ENCODE peak calls at places on chromosomes 7 and 10, in five cellular contexts. One of them, this sample, is unnamed.

GRCh38 chr7:149559711-149560110 is 62.1 kb upstream of the ZNF746 start:
- DNase-seq in HFF-Myc: peak
- DNase-seq in AG10803: peak
- DNase-seq in HCT116: no peak
- DNase-seq in endodermal cell: no peak
- DNase-seq in this sample: no peak

GRCh38 chr7:151137076-151137611 is 30.4 kb downstream of the GBX1 start:
- DNase-seq in AG10803: no peak
- DNase-seq in HCT116: no peak
- DNase-seq in endodermal cell: peak
- DNase-seq in HFF-Myc: no peak
- DNase-seq in this sample: no peak

GRCh38 chr10:70987396-70988130 is 99.2 kb upstream of the PCBD1 start:
- DNase-seq in endodermal cell: no peak
- DNase-seq in AG10803: no peak
- DNase-seq in HFF-Myc: no peak
- DNase-seq in HCT116: no peak
- DNase-seq in this sample: no peak

GRCh38 chr10:61024801-61025201 is 80.8 kb upstream of the RHOBTB1 start:
- DNase-seq in endodermal cell: peak
- DNase-seq in HCT116: no peak
- DNase-seq in AG10803: peak
- DNase-seq in HFF-Myc: no peak
- DNase-seq in this sample: peak

GRCh38 chr7:123367508-123368122 is 166.8 kb downstream of the IQUB start:
- DNase-seq in AG10803: peak
- DNase-seq in HFF-Myc: peak
- DNase-seq in HCT116: peak
- DNase-seq in endodermal cell: peak
- DNase-seq in this sample: peak

GRCh38 chr10:117237401-117237991 is 3.4 kb upstream of the SLC18A2 start:
- DNase-seq in HFF-Myc: no peak
- DNase-seq in HCT116: no peak
- DNase-seq in AG10803: no peak
- DNase-seq in endodermal cell: no peak
- DNase-seq in this sample: no peak

GRCh38 chr10:97888641-97889262 is 39.1 kb downstream of the GOLGA7B start:
- DNase-seq in HCT116: peak
- DNase-seq in HFF-Myc: no peak
- DNase-seq in endodermal cell: peak
- DNase-seq in AG10803: peak
- DNase-seq in this sample: no peak

GRCh38 chr10:95513941-95514392 is 47.2 kb downstream of the SORBS1 start:
- DNase-seq in HFF-Myc: no peak
- DNase-seq in endodermal cell: no peak
- DNase-seq in HCT116: no peak
- DNase-seq in AG10803: peak
- DNase-seq in this sample: no peak

GRCh38 chr7:38831262-38831661 is 77.7 kb downstream of the VPS41 start:
- DNase-seq in HCT116: no peak
- DNase-seq in HFF-Myc: no peak
- DNase-seq in AG10803: peak
- DNase-seq in endodermal cell: no peak
- DNase-seq in this sample: no peak

GRCh38 chr7:92589056-92589455 is 1.1 kb downstream of the FAM133B start:
- DNase-seq in HCT116: no peak
- DNase-seq in AG10803: no peak
- DNase-seq in endodermal cell: no peak
- DNase-seq in HFF-Myc: no peak
- DNase-seq in this sample: no peak

GRCh38 chr7:92586403-92586802 is 3.8 kb downstream of the FAM133B start:
- DNase-seq in AG10803: peak
- DNase-seq in endodermal cell: no peak
- DNase-seq in HFF-Myc: no peak
- DNase-seq in HCT116: no peak
- DNase-seq in this sample: no peak

GRCh38 chr7:92588561-92588960 is 1.6 kb downstream of the FAM133B start:
- DNase-seq in HCT116: no peak
- DNase-seq in HFF-Myc: no peak
- DNase-seq in AG10803: peak
- DNase-seq in endodermal cell: peak
- DNase-seq in this sample: peak

GRCh38 chr7:92594746-92595145 is 4.6 kb upstream of the FAM133B start:
- DNase-seq in AG10803: no peak
- DNase-seq in HCT116: no peak
- DNase-seq in HFF-Myc: no peak
- DNase-seq in endodermal cell: no peak
- DNase-seq in this sample: no peak

DNA sequence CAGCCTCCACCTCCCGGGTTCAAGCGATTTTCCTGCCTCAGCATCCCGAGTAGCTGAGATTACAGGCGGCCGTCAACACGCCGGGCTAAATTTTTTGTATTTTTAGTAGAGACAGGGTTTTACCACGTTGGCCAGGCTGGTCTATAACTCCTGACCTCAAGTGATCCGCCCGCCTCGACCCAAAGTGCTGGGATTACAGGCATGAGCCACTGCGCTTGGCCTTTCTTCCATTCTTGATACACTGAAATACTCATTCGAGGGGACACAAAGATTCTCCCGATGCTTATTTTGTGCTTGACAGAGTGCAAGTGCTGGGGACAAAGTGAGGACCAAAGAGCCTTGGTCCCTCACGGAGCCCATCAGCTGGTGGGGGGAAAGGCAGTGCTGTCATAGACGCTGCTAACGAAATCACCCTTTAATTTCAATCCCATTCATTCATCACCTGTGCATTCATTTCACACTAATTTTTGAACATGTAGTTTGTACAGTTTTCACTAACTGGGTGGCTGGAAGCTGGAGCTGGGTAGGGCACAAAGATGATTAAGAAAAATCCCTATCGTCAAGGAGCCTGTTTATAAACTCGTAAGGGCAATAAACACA is 621 bp upstream of the FAM133B start:
- DNase-seq in HFF-Myc: no peak
- DNase-seq in HCT116: no peak
- DNase-seq in endodermal cell: no peak
- DNase-seq in AG10803: no peak
- DNase-seq in this sample: no peak
- H3K4me3 ChIP-seq in HFF-Myc: peak
- H3K4me3 ChIP-seq in HCT116: peak
- H3K4me3 ChIP-seq in endodermal cell: peak
- H3K4me3 ChIP-seq in AG10803: peak
- H3K4me3 ChIP-seq in this sample: peak

DNA sequence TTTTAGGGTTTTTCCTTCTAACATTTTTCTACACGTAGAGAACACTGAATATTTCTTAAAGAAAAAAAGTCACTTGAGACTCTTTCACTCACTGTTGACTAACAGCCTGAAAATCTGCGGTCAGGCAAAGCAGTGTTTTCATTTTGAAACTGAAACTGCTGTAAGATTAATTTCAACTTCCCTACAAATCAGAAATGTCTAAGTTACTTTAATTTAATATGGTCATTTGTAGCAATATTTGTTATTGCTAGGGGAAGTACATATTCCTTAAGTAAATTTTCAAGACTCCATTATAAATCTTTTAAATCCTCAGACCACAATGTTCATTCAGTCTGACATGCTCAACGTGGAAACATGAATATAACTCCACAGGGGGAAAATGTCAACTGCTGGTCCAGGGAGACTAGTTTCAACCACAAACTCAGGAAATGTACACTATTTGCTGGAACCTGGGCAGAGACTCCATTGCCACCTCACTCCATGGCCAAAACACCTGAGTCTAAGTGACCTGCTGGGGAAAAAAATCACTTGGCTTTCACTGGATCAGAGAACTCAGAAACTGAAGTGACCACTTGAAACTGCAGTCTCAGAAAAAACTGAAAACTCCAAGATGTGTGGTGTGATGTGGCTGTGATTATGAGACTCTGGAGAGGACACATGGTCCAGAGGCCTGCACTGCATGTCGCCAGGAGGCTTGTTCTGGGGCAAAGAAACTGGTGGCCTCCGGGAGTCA is 161.2 kb downstream of the TAX1BP1 start:
- DNase-seq in HCT116: no peak
- DNase-seq in HFF-Myc: no peak
- DNase-seq in AG10803: peak
- DNase-seq in endodermal cell: no peak
- DNase-seq in this sample: no peak
- H3K4me3 ChIP-seq in HCT116: no peak
- H3K4me3 ChIP-seq in HFF-Myc: no peak
- H3K4me3 ChIP-seq in AG10803: peak
- H3K4me3 ChIP-seq in endodermal cell: no peak
- H3K4me3 ChIP-seq in this sample: no peak

GRCh38 chr10:79629955-79630327 is 19.2 kb downstream of the SFTPA1 start:
- DNase-seq in AG10803: no peak
- DNase-seq in HCT116: no peak
- DNase-seq in HFF-Myc: no peak
- DNase-seq in endodermal cell: no peak
- DNase-seq in this sample: no peak

GRCh38 chr10:79627075-79627474 is 16.3 kb downstream of the SFTPA1 start:
- DNase-seq in HFF-Myc: no peak
- DNase-seq in HCT116: no peak
- DNase-seq in AG10803: no peak
- DNase-seq in endodermal cell: no peak
- DNase-seq in this sample: no peak

GRCh38 chr10:79628988-79629954 is 18.5 kb downstream of the SFTPA1 start:
- DNase-seq in AG10803: no peak
- DNase-seq in HFF-Myc: no peak
- DNase-seq in HCT116: no peak
- DNase-seq in endodermal cell: no peak
- DNase-seq in this sample: no peak

GRCh38 chr10:79628083-79628482 is 17.3 kb downstream of the SFTPA1 start:
- DNase-seq in HCT116: no peak
- DNase-seq in endodermal cell: no peak
- DNase-seq in AG10803: no peak
- DNase-seq in HFF-Myc: no peak
- DNase-seq in this sample: no peak
- H3K4me3 ChIP-seq in HCT116: no peak
- H3K4me3 ChIP-seq in endodermal cell: no peak
- H3K4me3 ChIP-seq in AG10803: no peak
- H3K4me3 ChIP-seq in HFF-Myc: no peak
- H3K4me3 ChIP-seq in this sample: no peak

GRCh38 chr7:29486191-29486700 is 77.4 kb upstream of the PRR15 start:
- DNase-seq in AG10803: no peak
- DNase-seq in endodermal cell: no peak
- DNase-seq in HFF-Myc: no peak
- DNase-seq in HCT116: no peak
- DNase-seq in this sample: no peak
- H3K4me3 ChIP-seq in AG10803: no peak
- H3K4me3 ChIP-seq in endodermal cell: no peak
- H3K4me3 ChIP-seq in HFF-Myc: no peak
- H3K4me3 ChIP-seq in HCT116: no peak
- H3K4me3 ChIP-seq in this sample: no peak

DNA sequence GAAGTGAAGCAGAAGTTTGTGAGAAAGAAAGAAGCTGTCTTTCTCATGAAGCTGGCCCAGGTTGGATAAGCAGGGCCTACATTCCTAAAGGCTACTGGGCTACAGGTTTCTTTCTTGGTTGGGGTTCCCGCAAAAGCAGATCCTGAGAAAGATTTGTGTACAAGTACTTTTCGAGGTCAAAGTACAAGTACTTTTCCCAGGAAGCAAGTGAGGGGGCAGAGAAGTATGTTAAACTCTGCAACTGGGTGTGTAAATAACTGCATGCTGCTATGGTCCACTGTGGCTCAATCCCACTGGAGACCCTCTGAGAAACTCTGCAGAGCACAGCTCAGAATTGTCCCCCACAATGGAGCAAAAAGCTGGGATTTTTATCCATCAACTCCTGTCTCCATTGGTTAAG is 28.7 kb downstream of the LSM5 start:
- DNase-seq in HFF-Myc: no peak
- DNase-seq in endodermal cell: no peak
- DNase-seq in AG10803: no peak
- DNase-seq in HCT116: no peak
- DNase-seq in this sample: no peak
- H3K4me3 ChIP-seq in HFF-Myc: no peak
- H3K4me3 ChIP-seq in endodermal cell: no peak
- H3K4me3 ChIP-seq in AG10803: no peak
- H3K4me3 ChIP-seq in HCT116: no peak
- H3K4me3 ChIP-seq in this sample: no peak

DNA sequence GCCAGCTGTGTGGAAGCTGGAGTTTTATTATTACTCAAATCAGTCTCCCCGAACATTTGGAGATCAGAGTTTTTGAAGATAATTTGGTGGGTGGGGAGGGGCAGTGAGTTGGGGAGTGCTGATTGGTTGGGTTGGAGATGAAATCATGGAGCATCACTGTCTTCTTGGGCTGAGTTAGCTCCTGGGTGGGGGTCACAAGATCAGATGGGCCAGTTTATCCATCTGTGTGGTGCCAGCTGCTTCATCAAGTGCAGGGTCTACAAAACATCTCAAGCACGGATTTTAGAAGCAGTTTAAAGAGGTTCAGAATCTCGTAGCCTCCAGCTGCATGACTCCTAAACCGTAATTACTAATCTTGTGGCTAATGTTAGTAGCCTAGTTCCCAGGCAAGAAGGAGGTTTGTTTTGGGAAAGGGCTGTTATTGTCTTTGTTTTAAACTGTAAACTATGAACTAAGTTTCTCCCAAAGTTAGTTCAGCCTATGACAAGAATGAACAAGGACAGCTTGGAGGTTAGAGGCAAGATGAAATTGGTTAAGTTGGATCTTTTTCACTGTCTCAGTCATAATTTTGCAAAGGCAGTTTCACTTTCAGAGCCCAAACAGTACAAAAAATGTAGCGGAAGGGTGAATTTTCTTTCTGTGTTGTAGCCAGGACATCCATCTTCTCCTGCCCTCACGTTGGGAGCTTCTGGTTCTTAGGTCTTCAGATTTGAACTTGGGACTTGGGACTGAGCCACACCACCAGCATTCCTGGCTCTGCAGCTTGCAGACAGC is 43.1 kb downstream of the KLF6 start:
- DNase-seq in HCT116: no peak
- DNase-seq in AG10803: peak
- DNase-seq in endodermal cell: no peak
- DNase-seq in HFF-Myc: no peak
- DNase-seq in this sample: no peak
- H3K4me3 ChIP-seq in HCT116: no peak
- H3K4me3 ChIP-seq in AG10803: peak
- H3K4me3 ChIP-seq in endodermal cell: no peak
- H3K4me3 ChIP-seq in HFF-Myc: no peak
- H3K4me3 ChIP-seq in this sample: no peak

GRCh38 chr7:140539466-140539865 is 60.2 kb upstream of the MKRN1 start:
- DNase-seq in AG10803: no peak
- DNase-seq in HCT116: no peak
- DNase-seq in endodermal cell: no peak
- DNase-seq in HFF-Myc: no peak
- DNase-seq in this sample: no peak

GRCh38 chr7:140540142-140540777 is 61.0 kb upstream of the MKRN1 start:
- DNase-seq in endodermal cell: no peak
- DNase-seq in HFF-Myc: no peak
- DNase-seq in HCT116: no peak
- DNase-seq in AG10803: no peak
- DNase-seq in this sample: no peak

GRCh38 chr7:140541176-140541512 is 61.8 kb upstream of the MKRN1 start:
- DNase-seq in HFF-Myc: no peak
- DNase-seq in HCT116: no peak
- DNase-seq in AG10803: no peak
- DNase-seq in endodermal cell: no peak
- DNase-seq in this sample: no peak

GRCh38 chr7:140542226-140542625 is 62.9 kb upstream of the MKRN1 start:
- DNase-seq in AG10803: peak
- DNase-seq in HCT116: no peak
- DNase-seq in HFF-Myc: no peak
- DNase-seq in endodermal cell: peak
- DNase-seq in this sample: no peak

GRCh38 chr7:140541513-140542192 is 62.3 kb upstream of the MKRN1 start:
- DNase-seq in endodermal cell: peak
- DNase-seq in HFF-Myc: peak
- DNase-seq in AG10803: peak
- DNase-seq in HCT116: peak
- DNase-seq in this sample: peak
- H3K4me3 ChIP-seq in endodermal cell: peak
- H3K4me3 ChIP-seq in HFF-Myc: peak
- H3K4me3 ChIP-seq in AG10803: no peak
- H3K4me3 ChIP-seq in HCT116: peak
- H3K4me3 ChIP-seq in this sample: no peak